ENCODE peak calls at places on chromosomes 1 and 21, in ten cellular contexts. One of them, this sample, is unnamed.

GRCh38 chr1:163668472-163668871 is 346.7 kb downstream of the NUF2 start:
- DNase-seq in Calu3: no peak
- DNase-seq in mucosa of descending colon: no peak
- DNase-seq in activated B cell treated with CpG ODN at 0.5 μM for 24 hours: no peak
- DNase-seq in suprapubic skin: no peak
- DNase-seq in AG04450: no peak
- DNase-seq in fibroblast of pulmonary artery: no peak
- DNase-seq in kidney epithelial cell: no peak
- DNase-seq in GM06990: no peak
- DNase-seq in K562: no peak
- DNase-seq in this sample: no peak

GRCh38 chr1:22447581-22448215 is 4.0 kb upstream of the ZBTB40 start:
- DNase-seq in Calu3: no peak
- DNase-seq in mucosa of descending colon: no peak
- DNase-seq in activated B cell treated with CpG ODN at 0.5 μM for 24 hours: no peak
- DNase-seq in suprapubic skin: no peak
- DNase-seq in AG04450: peak
- DNase-seq in fibroblast of pulmonary artery: peak
- DNase-seq in kidney epithelial cell: peak
- DNase-seq in GM06990: no peak
- DNase-seq in K562: no peak
- DNase-seq in this sample: no peak

GRCh38 chr1:43975249-43975961 is 645 bp downstream of the ATP6V0B start:
- DNase-seq in Calu3: peak
- DNase-seq in mucosa of descending colon: peak
- DNase-seq in activated B cell treated with CpG ODN at 0.5 μM for 24 hours: peak
- DNase-seq in suprapubic skin: peak
- DNase-seq in AG04450: no peak
- DNase-seq in fibroblast of pulmonary artery: peak
- DNase-seq in kidney epithelial cell: no peak
- DNase-seq in GM06990: peak
- DNase-seq in K562: no peak
- DNase-seq in this sample: peak

GRCh38 chr1:21098186-21098915 is 78.3 kb downstream of the EIF4G3 start:
- DNase-seq in Calu3: no peak
- DNase-seq in mucosa of descending colon: no peak
- DNase-seq in activated B cell treated with CpG ODN at 0.5 μM for 24 hours: no peak
- DNase-seq in suprapubic skin: no peak
- DNase-seq in AG04450: no peak
- DNase-seq in fibroblast of pulmonary artery: no peak
- DNase-seq in kidney epithelial cell: no peak
- DNase-seq in GM06990: no peak
- DNase-seq in K562: no peak
- DNase-seq in this sample: no peak

GRCh38 chr21:45972716-45973474 is 8.7 kb upstream of the COL6A1 start:
- DNase-seq in Calu3: no peak
- DNase-seq in mucosa of descending colon: no peak
- DNase-seq in activated B cell treated with CpG ODN at 0.5 μM for 24 hours: no peak
- DNase-seq in suprapubic skin: peak
- DNase-seq in AG04450: peak
- DNase-seq in fibroblast of pulmonary artery: peak
- DNase-seq in kidney epithelial cell: no peak
- DNase-seq in GM06990: no peak
- DNase-seq in K562: no peak
- DNase-seq in this sample: no peak

GRCh38 chr21:35932232-35932911 is 128.0 kb downstream of the SETD4 start:
- DNase-seq in Calu3: no peak
- DNase-seq in mucosa of descending colon: peak
- DNase-seq in activated B cell treated with CpG ODN at 0.5 μM for 24 hours: no peak
- DNase-seq in suprapubic skin: no peak
- DNase-seq in AG04450: peak
- DNase-seq in fibroblast of pulmonary artery: peak
- DNase-seq in kidney epithelial cell: peak
- DNase-seq in GM06990: peak
- DNase-seq in K562: no peak
- DNase-seq in this sample: peak

GRCh38 chr1:62175568-62176179 is 19.0 kb upstream of the L1TD1 start:
- DNase-seq in Calu3: peak
- DNase-seq in mucosa of descending colon: peak
- DNase-seq in activated B cell treated with CpG ODN at 0.5 μM for 24 hours: no peak
- DNase-seq in suprapubic skin: no peak
- DNase-seq in AG04450: peak
- DNase-seq in fibroblast of pulmonary artery: peak
- DNase-seq in kidney epithelial cell: no peak
- DNase-seq in GM06990: no peak
- DNase-seq in K562: peak
- DNase-seq in this sample: no peak

GRCh38 chr1:46166521-46167462 is 8.1 kb upstream of the TSPAN1 start:
- DNase-seq in Calu3: no peak
- DNase-seq in mucosa of descending colon: peak
- DNase-seq in activated B cell treated with CpG ODN at 0.5 μM for 24 hours: peak
- DNase-seq in suprapubic skin: no peak
- DNase-seq in AG04450: no peak
- DNase-seq in fibroblast of pulmonary artery: peak
- DNase-seq in kidney epithelial cell: no peak
- DNase-seq in GM06990: peak
- DNase-seq in K562: no peak
- DNase-seq in this sample: no peak

DNA sequence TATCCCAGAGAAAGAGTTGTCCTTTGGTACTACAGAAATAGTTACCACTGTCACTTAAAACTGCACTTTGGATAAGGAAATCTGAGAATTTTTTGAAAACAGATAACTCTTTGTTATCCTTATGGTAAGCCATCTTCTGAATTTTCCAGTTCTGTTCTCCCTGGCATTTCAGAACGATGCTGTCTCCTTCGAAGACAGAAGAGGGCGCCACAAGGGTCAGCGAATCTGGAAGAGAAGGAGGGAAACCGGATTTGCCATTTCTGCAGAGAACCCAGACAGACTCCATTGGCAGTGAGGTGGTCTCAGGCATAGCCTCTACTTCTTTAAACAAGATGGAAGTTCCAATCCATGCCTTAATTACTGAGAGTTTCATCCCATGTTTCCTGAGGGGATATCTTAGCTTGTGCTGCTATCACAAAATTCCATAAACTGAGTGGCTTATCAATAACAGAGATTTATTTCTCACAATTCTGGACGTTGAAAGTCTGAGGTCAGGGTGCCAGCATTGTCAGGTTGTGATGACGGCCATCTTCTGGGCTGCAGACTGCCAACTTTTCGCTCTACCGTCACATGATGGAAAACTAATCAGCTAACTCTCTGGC is 6.4 kb downstream of the FCRL2 start:
- DNase-seq in Calu3: peak
- DNase-seq in mucosa of descending colon: no peak
- DNase-seq in activated B cell treated with CpG ODN at 0.5 μM for 24 hours: no peak
- DNase-seq in suprapubic skin: no peak
- DNase-seq in AG04450: no peak
- DNase-seq in fibroblast of pulmonary artery: no peak
- DNase-seq in kidney epithelial cell: no peak
- DNase-seq in GM06990: no peak
- DNase-seq in K562: peak
- DNase-seq in this sample: no peak
- TF ChIP-seq CTCF in Calu3: no peak
- TF ChIP-seq CTCF in mucosa of descending colon: no peak
- TF ChIP-seq CTCF in activated B cell treated with CpG ODN at 0.5 μM for 24 hours: no peak
- TF ChIP-seq CTCF in suprapubic skin: no peak
- TF ChIP-seq CTCF in AG04450: peak
- TF ChIP-seq CTCF in fibroblast of pulmonary artery: no peak
- TF ChIP-seq CTCF in kidney epithelial cell: peak
- TF ChIP-seq CTCF in GM06990: peak
- TF ChIP-seq CTCF in K562: peak
- TF ChIP-seq CTCF in this sample: peak

GRCh38 chr1:42861014-42861399 is 14.6 kb downstream of the ZNF691 start:
- DNase-seq in Calu3: no peak
- DNase-seq in mucosa of descending colon: no peak
- DNase-seq in activated B cell treated with CpG ODN at 0.5 μM for 24 hours: no peak
- DNase-seq in suprapubic skin: no peak
- DNase-seq in AG04450: no peak
- DNase-seq in fibroblast of pulmonary artery: no peak
- DNase-seq in kidney epithelial cell: no peak
- DNase-seq in GM06990: no peak
- DNase-seq in K562: no peak
- DNase-seq in this sample: no peak

DNA sequence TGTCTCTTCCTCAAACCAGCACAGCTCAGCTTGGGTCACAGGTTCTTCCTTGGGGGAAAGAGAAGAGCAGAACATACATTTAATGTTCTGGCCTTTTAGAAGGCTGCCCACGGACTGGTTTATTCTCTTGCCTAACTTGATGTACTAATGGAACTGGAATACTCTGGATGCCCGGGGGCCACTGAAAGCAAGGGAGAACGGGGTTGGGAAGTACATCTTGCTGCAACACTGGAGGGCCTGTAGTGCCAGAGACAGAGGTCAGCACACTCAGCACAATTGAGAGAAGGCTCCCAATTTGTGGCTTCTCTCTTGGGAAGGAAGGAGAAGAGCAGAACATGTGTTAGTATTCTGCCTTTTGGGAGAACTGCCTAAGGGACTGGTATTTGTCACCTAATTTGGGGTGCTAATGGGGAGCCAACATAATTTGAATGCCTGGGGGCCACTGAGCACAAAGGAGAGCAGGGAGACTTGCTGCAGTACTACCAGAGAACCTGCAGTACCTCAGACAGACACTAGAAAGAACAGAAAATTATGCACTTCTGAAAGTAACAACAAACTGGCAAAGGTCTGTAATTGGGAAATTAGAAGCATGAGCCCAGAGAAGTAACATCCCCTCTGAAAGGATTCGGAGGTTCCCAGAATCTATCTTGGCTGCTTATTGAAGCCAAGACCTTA is 14.1 kb downstream of the ZNF691 start:
- DNase-seq in Calu3: no peak
- DNase-seq in mucosa of descending colon: no peak
- DNase-seq in activated B cell treated with CpG ODN at 0.5 μM for 24 hours: no peak
- DNase-seq in suprapubic skin: no peak
- DNase-seq in AG04450: no peak
- DNase-seq in fibroblast of pulmonary artery: no peak
- DNase-seq in kidney epithelial cell: no peak
- DNase-seq in GM06990: no peak
- DNase-seq in K562: no peak
- DNase-seq in this sample: no peak
- TF ChIP-seq CTCF in Calu3: no peak
- TF ChIP-seq CTCF in mucosa of descending colon: no peak
- TF ChIP-seq CTCF in activated B cell treated with CpG ODN at 0.5 μM for 24 hours: no peak
- TF ChIP-seq CTCF in suprapubic skin: no peak
- TF ChIP-seq CTCF in AG04450: no peak
- TF ChIP-seq CTCF in fibroblast of pulmonary artery: peak
- TF ChIP-seq CTCF in kidney epithelial cell: no peak
- TF ChIP-seq CTCF in GM06990: no peak
- TF ChIP-seq CTCF in K562: no peak
- TF ChIP-seq CTCF in this sample: no peak

GRCh38 chr21:43322805-43323204 is 104.1 kb downstream of the SIK1 start:
- DNase-seq in Calu3: no peak
- DNase-seq in mucosa of descending colon: no peak
- DNase-seq in activated B cell treated with CpG ODN at 0.5 μM for 24 hours: no peak
- DNase-seq in suprapubic skin: no peak
- DNase-seq in AG04450: no peak
- DNase-seq in fibroblast of pulmonary artery: peak
- DNase-seq in kidney epithelial cell: no peak
- DNase-seq in GM06990: no peak
- DNase-seq in K562: no peak
- DNase-seq in this sample: no peak

GRCh38 chr21:43324596-43324995 is 102.3 kb downstream of the SIK1 start:
- DNase-seq in Calu3: no peak
- DNase-seq in mucosa of descending colon: no peak
- DNase-seq in activated B cell treated with CpG ODN at 0.5 μM for 24 hours: no peak
- DNase-seq in suprapubic skin: no peak
- DNase-seq in AG04450: no peak
- DNase-seq in fibroblast of pulmonary artery: no peak
- DNase-seq in kidney epithelial cell: no peak
- DNase-seq in GM06990: no peak
- DNase-seq in K562: no peak
- DNase-seq in this sample: no peak

GRCh38 chr21:43323244-43324005 is 103.5 kb downstream of the SIK1 start:
- DNase-seq in Calu3: no peak
- DNase-seq in mucosa of descending colon: no peak
- DNase-seq in activated B cell treated with CpG ODN at 0.5 μM for 24 hours: no peak
- DNase-seq in suprapubic skin: no peak
- DNase-seq in AG04450: no peak
- DNase-seq in fibroblast of pulmonary artery: no peak
- DNase-seq in kidney epithelial cell: no peak
- DNase-seq in GM06990: no peak
- DNase-seq in K562: no peak
- DNase-seq in this sample: no peak

GRCh38 chr21:43325968-43326367 is 101.0 kb downstream of the SIK1 start:
- DNase-seq in Calu3: no peak
- DNase-seq in mucosa of descending colon: no peak
- DNase-seq in activated B cell treated with CpG ODN at 0.5 μM for 24 hours: no peak
- DNase-seq in suprapubic skin: no peak
- DNase-seq in AG04450: no peak
- DNase-seq in fibroblast of pulmonary artery: no peak
- DNase-seq in kidney epithelial cell: no peak
- DNase-seq in GM06990: no peak
- DNase-seq in K562: no peak
- DNase-seq in this sample: no peak

GRCh38 chr21:43325036-43325435 is 101.9 kb downstream of the SIK1 start:
- DNase-seq in Calu3: no peak
- DNase-seq in mucosa of descending colon: no peak
- DNase-seq in activated B cell treated with CpG ODN at 0.5 μM for 24 hours: no peak
- DNase-seq in suprapubic skin: no peak
- DNase-seq in AG04450: no peak
- DNase-seq in fibroblast of pulmonary artery: no peak
- DNase-seq in kidney epithelial cell: no peak
- DNase-seq in GM06990: no peak
- DNase-seq in K562: no peak
- DNase-seq in this sample: no peak
- TF ChIP-seq CTCF in Calu3: no peak
- TF ChIP-seq CTCF in mucosa of descending colon: no peak
- TF ChIP-seq CTCF in activated B cell treated with CpG ODN at 0.5 μM for 24 hours: no peak
- TF ChIP-seq CTCF in suprapubic skin: no peak
- TF ChIP-seq CTCF in AG04450: no peak
- TF ChIP-seq CTCF in fibroblast of pulmonary artery: no peak
- TF ChIP-seq CTCF in kidney epithelial cell: no peak
- TF ChIP-seq CTCF in GM06990: no peak
- TF ChIP-seq CTCF in K562: no peak
- TF ChIP-seq CTCF in this sample: no peak

DNA sequence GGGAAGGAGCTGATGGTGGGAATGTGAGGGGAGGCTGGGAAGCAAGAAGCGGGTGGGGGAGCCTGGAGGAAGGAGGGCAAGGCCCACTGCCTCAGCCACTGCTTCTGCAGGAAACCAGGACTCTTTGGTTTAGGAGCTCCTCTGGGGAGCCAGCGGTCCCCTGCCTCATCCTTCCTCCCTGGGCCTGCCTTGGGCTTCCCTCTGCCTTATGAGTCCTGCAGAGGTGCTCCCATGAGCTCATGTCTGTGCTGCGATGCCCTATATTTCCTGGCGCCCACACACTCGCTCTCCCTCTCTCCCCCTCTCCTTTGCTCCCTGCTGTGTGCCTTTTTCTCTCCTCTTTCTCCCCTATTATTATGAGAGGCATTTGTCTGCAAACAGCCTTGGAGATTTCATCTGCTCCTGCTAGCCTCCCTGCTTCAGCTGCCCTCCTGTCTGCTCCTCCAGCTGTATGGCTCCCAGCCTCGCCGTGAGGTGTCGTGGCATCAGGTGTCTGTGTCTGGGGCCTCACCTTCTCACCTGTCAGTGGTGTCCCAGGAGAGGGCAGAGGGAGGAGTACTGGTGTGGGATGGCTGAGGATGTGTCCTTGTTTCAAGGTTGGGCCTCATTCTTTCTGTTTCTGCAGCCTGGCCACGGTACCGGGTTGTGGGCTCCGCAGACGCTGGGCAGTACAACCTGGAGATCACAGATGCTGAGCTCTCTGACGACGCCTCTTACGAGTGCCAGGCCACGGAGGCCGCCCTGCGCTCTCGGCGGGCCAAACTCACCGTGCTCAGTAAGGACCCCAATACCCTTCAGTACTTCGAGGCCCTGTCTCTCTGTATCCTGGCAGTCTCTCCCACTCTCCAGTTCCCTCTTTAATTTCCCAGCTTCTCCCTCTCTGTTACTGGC is 84.2 kb downstream of the KIRREL1 start:
- DNase-seq in Calu3: no peak
- DNase-seq in mucosa of descending colon: no peak
- DNase-seq in activated B cell treated with CpG ODN at 0.5 μM for 24 hours: no peak
- DNase-seq in suprapubic skin: no peak
- DNase-seq in AG04450: no peak
- DNase-seq in fibroblast of pulmonary artery: no peak
- DNase-seq in kidney epithelial cell: no peak
- DNase-seq in GM06990: no peak
- DNase-seq in K562: no peak
- DNase-seq in this sample: no peak
- TF ChIP-seq CTCF in Calu3: no peak
- TF ChIP-seq CTCF in mucosa of descending colon: no peak
- TF ChIP-seq CTCF in activated B cell treated with CpG ODN at 0.5 μM for 24 hours: no peak
- TF ChIP-seq CTCF in suprapubic skin: no peak
- TF ChIP-seq CTCF in AG04450: no peak
- TF ChIP-seq CTCF in fibroblast of pulmonary artery: no peak
- TF ChIP-seq CTCF in kidney epithelial cell: no peak
- TF ChIP-seq CTCF in GM06990: no peak
- TF ChIP-seq CTCF in K562: no peak
- TF ChIP-seq CTCF in this sample: no peak